ENCODE peak calls at places on chromosomes 7 and 10, in four cellular contexts. V is stimulated activated CD8-positive, alpha-beta memory T cell treated with anti-CD3 and anti-CD28 coated beads, Interleukin-7, amount 100 ng/mL, for 48 hours; J is T-helper 1 cell; S is upper lobe of left lung. G is an unnamed sample.

GRCh38 chr7:55569269-55569663 is 3.0 kb downstream of the VOPP1 start:
- DNase-seq in J (no peak), S (no peak), V (no peak), G (no peak)

GRCh38 chr10:128912568-128913311 is 554.3 kb upstream of the MGMT start:
- DNase-seq in J (no peak), V (no peak), S (no peak), G (no peak)

GRCh38 chr7:116305485-116306408 is 95.4 kb downstream of the TES start:
- DNase-seq in J (no peak), S (no peak), V (no peak), G (no peak)

GRCh38 chr7:26664735-26665420 is 199.5 kb downstream of the SKAP2 start:
- DNase-seq in S (no peak), V (no peak), J (no peak), G (no peak)

GRCh38 chr10:129692695-129693094 is 225.7 kb downstream of the MGMT start:
- DNase-seq in J (no peak), S (no peak), V (no peak), G (no peak)

GRCh38 chr10:101050206-101051069 is 11.4 kb upstream of the KAZALD1 start:
- DNase-seq in J (peak; percentile 71), V (peak; percentile 39), S (peak; percentile 95), G (no peak)

GRCh38 chr10:19824397-19825342 is 8.4 kb downstream of the PLXDC2 start:
- DNase-seq in V (no peak), S (no peak), J (no peak), G (no peak)

GRCh38 chr7:149624006-149624405 is 126.4 kb upstream of the ZNF746 start:
- DNase-seq in V (no peak), J (peak; percentile 37), S (no peak), G (no peak)

GRCh38 chr7:74324499-74325229 is 35.5 kb downstream of the CLIP2 start:
- DNase-seq in J (no peak), S (no peak), V (no peak), G (no peak)

GRCh38 chr7:50534690-50535290 is 30.4 kb downstream of the DDC start:
- DNase-seq in S (no peak), V (peak; percentile 13), J (no peak), G (no peak)

GRCh38 chr10:63266337-63267327 is 133.5 kb downstream of the NRBF2 start:
- DNase-seq in S (no peak), V (no peak), J (no peak), G (no peak)

GRCh38 chr10:32952541-32953276 is 5.3 kb downstream of the ITGB1 start:
- DNase-seq in S (no peak), V (no peak), J (no peak), G (no peak)

GRCh38 chr10:68330852-68331454 is 911 bp upstream of the HNRNPH3 start:
- DNase-seq in S (no peak), J (peak; percentile 4), V (no peak), G (no peak)

GRCh38 chr7:7304705-7305475 is 122.5 kb downstream of the C1GALT1 start:
- DNase-seq in V (no peak), S (no peak), J (no peak), G (no peak)

GRCh38 chr7:106773228-106773627 is 91.9 kb upstream of the PIK3CG start:
- DNase-seq in S (no peak), J (no peak), V (no peak), G (no peak)

GRCh38 chr7:20417260-20417659 is 86.6 kb downstream of the ITGB8 start:
- DNase-seq in V (no peak), J (no peak), S (no peak), G (no peak)

GRCh38 chr7:51250517-51250916 is 66.1 kb downstream of the COBL start:
- DNase-seq in S (no peak), J (no peak), V (no peak), G (no peak)

GRCh38 chr7:86814980-86815379 is 171.3 kb downstream of the GRM3 start:
- DNase-seq in S (no peak), V (no peak), J (no peak), G (no peak)